ENCODE peak calls at places on chromosomes 11 and 22, in four cellular contexts. R, W, Q and S are unnamed samples.

GRCh38 chr11:1051356-1052132 is 15.0 kb upstream of the MUC6 start:
- DNase-seq in W (no peak), R (no peak), Q (no peak), S (no peak)

GRCh38 chr22:44030051-44030701 is 6.1 kb downstream of the PARVB start:
- DNase-seq in R (no peak), W (no peak), Q (no peak), S (no peak)

GRCh38 chr22:40156001-40156516 is 21.7 kb upstream of the TNRC6B start:
- DNase-seq in Q (peak; percentile 68), R (peak; percentile 93), W (no peak), S (peak; percentile 80)

GRCh38 chr11:112734207-112734606 is 227.0 kb upstream of the NCAM1 start:
- DNase-seq in Q (no peak), R (no peak), W (no peak), S (no peak)

GRCh38 chr11:75548571-75549272 is 13.3 kb upstream of the SERPINH1 start:
- DNase-seq in R (no peak), W (no peak), Q (no peak), S (no peak)

GRCh38 chr11:11524436-11525038 is 97.3 kb downstream of the GALNT18 start:
- DNase-seq in R (no peak), W (no peak), Q (no peak), S (no peak)

GRCh38 chr11:12241401-12241800 is 131.0 kb downstream of the MICAL2 start:
- DNase-seq in Q (no peak), W (no peak), R (no peak), S (no peak)

GRCh38 chr11:94597896-94598295 is 30.7 kb downstream of the PIWIL4 start:
- DNase-seq in W (no peak), R (peak; percentile 12), Q (peak; percentile 10), S (no peak)

GRCh38 chr11:73359930-73360742 is 16.1 kb upstream of the RELT start:
- DNase-seq in R (peak; percentile 29), W (no peak), Q (peak; percentile 63), S (peak; percentile 43)

GRCh38 chr11:60161107-60161506 is 21.8 kb downstream of the MS4A6A start:
- DNase-seq in Q (no peak), R (no peak), W (no peak), S (no peak)

GRCh38 chr11:45100338-45100737 is 46.1 kb upstream of the PRDM11 start:
- DNase-seq in R (no peak), W (no peak), Q (peak; percentile 42), S (peak; percentile 42)

GRCh38 chr11:117827521-117828511 is 3.3 kb upstream of the FXYD2 start:
- DNase-seq in Q (no peak), R (no peak), W (no peak), S (no peak)

GRCh38 chr11:73591743-73592142 is 6.2 kb downstream of the FAM168A start:
- DNase-seq in R (no peak), W (no peak), Q (no peak), S (no peak)

GRCh38 chr11:70067591-70068341 is 10.4 kb upstream of the ANO1 start:
- DNase-seq in Q (no peak), W (no peak), R (no peak), S (no peak)

GRCh38 chr11:1193326-1194230 is 29.3 kb upstream of the MUC5B start:
- DNase-seq in R (no peak), W (no peak), Q (no peak), S (no peak)

GRCh38 chr22:21947040-21948014 is 5.3 kb downstream of the PPM1F start:
- DNase-seq in Q (peak; percentile 98), R (peak; percentile 27), W (no peak), S (no peak)

GRCh38 chr11:133936136-133936535 is 20.6 kb downstream of the IGSF9B start:
- DNase-seq in R (no peak), Q (no peak), W (no peak), S (no peak)

GRCh38 chr22:43853328-43853931 is 8.9 kb downstream of the SULT4A1 start:
- DNase-seq in W (no peak), Q (no peak), R (no peak), S (no peak)

GRCh38 chr11:102448869-102449224 is 3.7 kb downstream of the TMEM123 start:
- DNase-seq in W (no peak), R (peak; percentile 53), Q (no peak), S (no peak)

GRCh38 chr11:34284836-34285235 is 73.0 kb downstream of the ABTB2 start:
- DNase-seq in W (no peak), R (no peak), Q (no peak), S (no peak)

GRCh38 chr22:39204216-39204615 is 40.6 kb downstream of the PDGFB start:
- DNase-seq in W (no peak), R (no peak), Q (no peak), S (no peak)

GRCh38 chr11:100473390-100473740 is 213.7 kb upstream of the ARHGAP42 start:
- DNase-seq in Q (no peak), W (no peak), R (no peak), S (no peak)

GRCh38 chr22:26848244-26848920 is 191.0 kb downstream of the MIAT start:
- DNase-seq in R (no peak), W (no peak), Q (no peak), S (no peak)

GRCh38 chr11:75733346-75734107 is 15.9 kb downstream of the MOGAT2 start:
- DNase-seq in Q (no peak), W (no peak), R (no peak), S (no peak)

GRCh38 chr11:78798567-78799170 is 224.0 kb upstream of the NARS2 start:
- DNase-seq in R (peak; percentile 25), Q (peak; percentile 62), W (no peak), S (peak; percentile 20)

GRCh38 chr11:19092342-19092741 is 24.6 kb upstream of the ZDHHC13 start:
- DNase-seq in W (no peak), R (no peak), Q (no peak), S (no peak)

GRCh38 chr22:40409613-40410113 is 39.3 kb downstream of the SGSM3 start:
- DNase-seq in W (no peak), R (no peak), Q (no peak), S (no peak)

GRCh38 chr11:92070026-92070889 is 154.4 kb upstream of the FAT3 start:
- DNase-seq in W (no peak), R (no peak), Q (no peak), S (no peak)

GRCh38 chr11:77202941-77203900 is 75.2 kb downstream of the MYO7A start:
- DNase-seq in R (no peak), W (no peak), Q (no peak), S (no peak)

GRCh38 chr11:75532200-75532972 is 6.6 kb upstream of the GDPD5 start:
- DNase-seq in W (peak; percentile 40), R (peak; percentile 70), Q (peak; percentile 82), S (peak; percentile 71)

GRCh38 chr11:90250970-90251369 is 28.1 kb upstream of the CHORDC1 start:
- DNase-seq in R (peak; percentile 72), W (no peak), Q (no peak), S (no peak)

GRCh38 chr11:64459016-64459415 is 100.1 kb downstream of the RPS6KA4 start:
- DNase-seq in R (no peak), W (no peak), Q (no peak), S (no peak)

GRCh38 chr11:44434191-44434590 is 124.3 kb upstream of the ALX4 start:
- DNase-seq in W (no peak), R (no peak), Q (no peak), S (no peak)

GRCh38 chr11:121687961-121688566 is 235.3 kb upstream of the SORL1-AS1 start:
- DNase-seq in R (no peak), Q (no peak), W (no peak), S (no peak)

GRCh38 chr22:19767427-19768380 is 7.1 kb downstream of the TBX1 start:
- DNase-seq in W (no peak), R (peak; percentile 47), Q (no peak), S (no peak)
- TF ChIP-seq POLR2AphosphoS2 in W (no peak), R (no peak), Q (no peak), S (no peak)

DNA sequence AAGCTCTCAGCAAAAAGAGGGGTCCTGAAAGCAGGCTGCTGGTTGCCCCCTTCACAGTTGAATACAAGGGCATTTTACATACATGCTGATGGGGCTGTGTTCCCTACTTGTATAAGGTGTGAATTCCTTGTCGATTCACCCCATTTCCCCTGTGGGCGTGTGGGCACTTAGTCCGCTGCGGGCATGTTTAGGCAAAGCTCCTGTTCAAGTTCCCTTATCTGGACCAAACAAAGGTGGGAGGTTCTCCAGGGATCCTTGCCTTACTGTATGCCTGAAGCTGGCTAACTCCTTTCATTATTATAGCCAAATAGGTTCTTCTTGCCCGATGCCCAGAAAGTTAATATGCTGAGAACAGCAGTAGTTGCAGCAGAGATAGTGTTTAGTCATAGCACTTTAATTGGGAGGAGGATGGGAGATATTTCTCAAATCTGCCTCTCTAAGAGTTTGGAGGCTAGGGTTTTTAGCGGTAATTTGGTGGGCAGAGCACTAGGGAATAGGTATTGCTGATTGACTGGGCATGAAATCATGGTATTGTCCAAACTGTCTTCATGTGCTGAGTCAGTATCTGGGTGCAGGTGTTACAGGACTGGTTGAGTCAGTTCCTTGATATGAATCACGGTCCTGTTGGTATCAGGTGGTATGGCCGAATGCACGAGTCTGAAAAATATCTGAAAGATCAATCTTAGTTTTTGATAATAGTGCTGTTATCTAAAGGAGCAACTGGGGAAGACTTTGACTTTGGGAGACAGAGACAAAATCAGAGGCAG is 32.7 kb downstream of the METTL15 start:
- DNase-seq in W (no peak), R (no peak), Q (no peak), S (no peak)
- H3K27ac ChIP-seq in W (no peak overlapping the region), R (no peak overlapping the region), Q (no peak overlapping the region), S (peak overlapping the region; percentile 15)

DNA sequence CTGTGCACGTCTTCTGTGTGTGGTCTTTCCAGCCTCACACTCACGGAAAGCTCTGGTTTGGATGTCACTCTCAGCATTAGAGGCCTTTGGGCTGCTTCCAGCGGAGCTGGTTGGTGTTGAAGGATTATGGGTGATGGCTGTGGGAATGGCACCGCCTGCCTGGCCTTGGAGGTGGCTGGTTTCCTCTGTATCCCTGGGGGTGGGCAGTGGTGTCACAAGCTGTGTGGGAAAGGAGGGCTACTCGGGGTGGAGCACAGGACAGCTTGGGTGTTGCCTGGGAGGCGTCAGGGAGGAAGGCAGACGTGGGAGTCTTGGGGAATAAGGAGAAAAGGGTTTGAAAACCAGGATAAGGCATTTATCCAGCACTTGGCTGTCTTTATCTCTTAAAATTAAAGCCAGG is 71.8 kb downstream of the ADAMTS15 start:
- DNase-seq in W (no peak), R (no peak), Q (no peak), S (no peak)
- TF ChIP-seq KDM1A in W (no peak), R (no peak), Q (no peak), S (no peak)

DNA sequence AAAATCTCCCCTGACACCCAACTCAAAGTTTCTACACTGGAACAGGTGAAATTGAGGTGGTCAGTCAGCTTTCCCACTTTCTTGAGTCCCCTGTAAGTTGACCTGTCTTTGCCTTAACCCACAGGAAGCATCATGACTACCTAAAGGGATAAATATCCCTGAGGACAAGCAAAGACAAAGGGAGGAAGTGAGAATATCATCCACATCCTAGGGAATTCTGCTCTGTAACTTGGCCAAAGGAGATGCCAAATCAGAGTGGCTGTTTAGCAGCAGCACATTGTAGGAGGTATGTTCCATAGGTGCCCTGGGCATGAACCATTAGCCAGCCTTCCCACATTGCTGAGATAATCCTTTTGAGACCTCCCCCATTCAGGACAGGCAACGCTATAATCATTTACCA is 40.9 kb upstream of the MRPL17 start:
- DNase-seq in W (no peak), R (no peak), Q (no peak), S (no peak)
- TF ChIP-seq POLR2AphosphoS2 in W (no peak), R (no peak), Q (no peak), S (no peak)